ENCODE peak calls at places on chromosomes 5 and 9, in four cellular contexts. V is HepG2, W is gastrocnemius medialis, I is IMR-90. G is an unnamed sample.

GRCh38 chr5:137945825-137946224 is 56.6 kb downstream of the PKD2L2 start:
- DNase-seq in V (no peak), W (no peak), I (no peak), G (no peak)

GRCh38 chr5:2746642-2747041 is 4.8 kb downstream of the IRX2 start:
- DNase-seq in V (no peak), W (no peak), I (no peak), G (no peak)

GRCh38 chr5:53009816-53010215 is 20.7 kb downstream of the ITGA2 start:
- DNase-seq in V (no peak), W (no peak), I (no peak), G (no peak)

GRCh38 chr5:170606939-170607338 is 103.1 kb downstream of the KCNIP1 start:
- DNase-seq in V (no peak), W (no peak), I (no peak), G (no peak)

GRCh38 chr5:8807636-8808035 is 738.2 kb downstream of the SEMA5A start:
- DNase-seq in V (no peak), W (no peak), I (peak; percentile 52), G (no peak)

GRCh38 chr9:107387401-107387800 is 102.2 kb downstream of the KLF4 start:
- DNase-seq in V (no peak), W (peak; percentile 54), I (no peak), G (no peak)

GRCh38 chr5:176781638-176782570 is 28.5 kb upstream of the UNC5A start:
- DNase-seq in V (no peak), W (no peak), I (no peak), G (no peak)

GRCh38 chr5:104361932-104362331 is 799.3 kb upstream of the NUDT12 start:
- DNase-seq in V (no peak), W (no peak), I (no peak), G (no peak)

GRCh38 chr5:63049935-63050334 is 471.3 kb downstream of the LRRC70 start:
- DNase-seq in V (no peak), W (no peak), I (no peak), G (no peak)

GRCh38 chr9:127232833-127233549 is 31.6 kb upstream of the GARNL3 start:
- DNase-seq in V (no peak), W (no peak), I (no peak), G (no peak)

GRCh38 chr9:75235632-75236031 is 147.3 kb downstream of the OSTF1 start:
- DNase-seq in V (peak; percentile 12), W (no peak), I (no peak), G (no peak)

GRCh38 chr5:60852940-60853339 is 8.9 kb upstream of the ELOVL7 start:
- DNase-seq in V (no peak), W (no peak), I (no peak), G (no peak)

GRCh38 chr5:160496334-160496733 is 74.7 kb downstream of the PTTG1 start:
- DNase-seq in V (no peak), W (no peak), I (no peak), G (no peak)

GRCh38 chr5:14581891-14582796 is 552 bp downstream of the OTULINL start:
- DNase-seq in V (no peak), W (peak; percentile 11), I (no peak), G (no peak)

GRCh38 chr5:19247302-19247701 is 740.7 kb downstream of the CDH18 start:
- DNase-seq in V (no peak), W (no peak), I (no peak), G (no peak)

GRCh38 chr5:112533315-112533867 is 114.3 kb upstream of the EPB41L4A start:
- DNase-seq in V (peak; percentile 35), W (no peak), I (no peak), G (no peak)

GRCh38 chr5:168472329-168472728 is 13.9 kb upstream of the RARS1 start:
- DNase-seq in V (no peak), W (no peak), I (peak; percentile 96), G (no peak)

GRCh38 chr5:103041071-103041676 is 78.8 kb downstream of the GIN1 start:
- DNase-seq in V (peak; percentile 20), W (no peak), I (peak; percentile 65), G (no peak)

GRCh38 chr5:32711693-32712462 is 757 bp downstream of the NPR3 start:
- DNase-seq in V (no peak), W (no peak), I (peak; percentile 49), G (no peak)

GRCh38 chr5:146301666-146302065 is 37.0 kb upstream of the POU4F3 start:
- DNase-seq in V (no peak), W (no peak), I (peak; percentile 5), G (no peak)

GRCh38 chr9:34190996-34191892 is 12.4 kb downstream of the UBAP1 start:
- DNase-seq in V (peak; percentile 73), W (no peak), I (peak; percentile 34), G (no peak)

GRCh38 chr9:21994526-21994995 is at the start of gene CDKN2B-AS1:
- DNase-seq in V (no peak), W (no peak), I (peak; percentile 76), G (no peak)

GRCh38 chr5:90934091-90934719 is 375.6 kb downstream of the ADGRV1 start:
- DNase-seq in V (no peak), W (no peak), I (no peak), G (no peak)

GRCh38 chr5:173872887-173873286 is 15.3 kb upstream of the CPEB4 start:
- DNase-seq in V (peak; percentile 26), W (no peak), I (no peak), G (no peak)

GRCh38 chr9:88388203-88388885 is at the start of gene SPIN1:
- DNase-seq in V (peak; percentile 35), W (peak; percentile 2), I (peak; percentile 62), G (no peak)

GRCh38 chr5:15492545-15492944 is 7.4 kb upstream of the FBXL7 start:
- DNase-seq in V (no peak), W (no peak), I (no peak), G (no peak)

GRCh38 chr5:133892774-133893173 is 75.7 kb downstream of the C5orf15 start:
- DNase-seq in V (no peak), W (no peak), I (no peak), G (no peak)

GRCh38 chr9:71911908-71912325 is 478 bp downstream of the C9orf85 start:
- DNase-seq in V (no peak), W (no peak), I (peak; percentile 28), G (no peak)

GRCh38 chr9:98584059-98584458 is 124.7 kb downstream of the GABBR2 start:
- DNase-seq in V (no peak), W (no peak), I (no peak), G (no peak)

GRCh38 chr9:136949817-136950655 is 2.0 kb upstream of the LCN12 start:
- DNase-seq in V (peak; percentile 94), W (peak; percentile 92), I (peak; percentile 73), G (peak; percentile 59)

GRCh38 chr5:91162534-91163381 is 220.4 kb downstream of the ARRDC3 start:
- DNase-seq in V (peak; percentile 48), W (peak; percentile 42), I (peak; percentile 95), G (peak; percentile 38)

GRCh38 chr5:127757576-127757975 is 54.4 kb downstream of the CCDC192 start:
- DNase-seq in V (no peak), W (no peak), I (peak; percentile 65), G (no peak)

GRCh38 chr9:122263699-122264349 is 816 bp downstream of the RBM18 start:
- DNase-seq in V (no peak), W (no peak), I (peak; percentile 13), G (no peak)

GRCh38 chr9:113580041-113580953 is 116.8 kb downstream of the RGS3 start:
- DNase-seq in V (no peak), W (peak; percentile 40), I (peak; percentile 35), G (peak; percentile 43)

GRCh38 chr9:109286981-109287380 is 33.9 kb downstream of the EPB41L4B start:
- DNase-seq in V (no peak), W (no peak), I (peak; percentile 1), G (no peak)

GRCh38 chr9:69180670-69181069 is 6.6 kb downstream of the TJP2 start:
- DNase-seq in V (peak; percentile 93), W (no peak), I (peak; percentile 99), G (no peak)

GRCh38 chr5:6832994-6833393 is 119.8 kb downstream of the TENT4A start:
- DNase-seq in V (no peak), W (peak; percentile 31), I (no peak), G (no peak)

GRCh38 chr5:146647656-146648199 is 131.7 kb upstream of the GPR151 start:
- DNase-seq in V (no peak), W (no peak), I (no peak), G (no peak)

GRCh38 chr5:150428106-150428876 is 15.6 kb upstream of the CD74 start:
- DNase-seq in V (peak; percentile 83), W (no peak), I (no peak), G (no peak)
- TF ChIP-seq POLR2A in V (peak; percentile 81), W (no peak), I (no peak), G (no peak)

GRCh38 chr5:139746691-139747582 is 48.7 kb upstream of the PSD2 start:
- DNase-seq in V (no peak), W (no peak), I (peak; percentile 46), G (no peak)
- H3K4me3 ChIP-seq in V (peak overlapping the region; percentile 55), W (peak overlapping the region; percentile 59), I (no peak overlapping the region), G (peak overlapping the region; percentile 44)

DNA sequence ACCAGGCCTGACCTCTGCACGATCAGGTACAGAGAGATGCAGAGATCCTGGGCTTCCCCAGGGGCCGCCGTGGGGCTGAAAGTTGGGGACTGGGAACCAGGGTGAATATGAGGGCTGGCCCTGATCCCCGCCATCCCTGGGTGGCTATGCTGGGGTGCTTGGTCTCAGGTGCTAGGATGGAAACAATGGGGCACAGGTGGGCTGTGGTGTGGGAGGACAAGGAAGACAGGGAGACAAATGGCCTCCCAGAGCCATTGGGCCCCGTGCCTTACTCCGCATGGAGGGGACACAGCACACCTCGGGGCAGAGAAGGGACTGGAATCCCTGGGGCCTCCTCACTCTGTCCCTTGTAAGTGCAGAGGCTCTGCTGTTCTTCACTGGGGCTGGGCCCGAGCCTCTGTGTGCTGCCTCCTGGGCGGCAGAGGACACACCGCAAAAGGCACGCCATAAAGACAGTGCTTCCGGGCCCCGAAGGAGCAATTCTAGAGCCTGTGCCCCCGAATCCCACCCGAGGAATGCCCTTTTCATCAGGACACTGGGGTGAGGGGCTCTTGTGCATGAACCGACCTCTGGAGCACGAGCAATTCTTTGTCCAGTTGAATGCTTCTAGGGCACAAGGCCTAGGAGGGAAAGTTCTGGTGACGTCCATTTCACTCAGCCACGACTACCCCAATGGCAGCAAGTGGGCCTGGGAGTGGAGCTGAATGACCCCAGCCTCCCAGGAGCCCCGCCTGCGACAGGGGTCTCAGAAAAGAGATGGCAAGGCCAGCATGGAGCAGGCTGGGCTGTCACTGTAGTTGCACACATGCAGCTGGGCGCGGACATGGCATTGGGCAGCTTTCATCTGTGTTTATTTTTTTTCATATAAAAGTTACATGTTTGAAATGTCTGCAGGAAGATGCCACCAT is 30.9 kb downstream of the PRRT1B start:
- DNase-seq in V (no peak), W (no peak), I (no peak), G (no peak)
- H3K36me3 ChIP-seq in V (peaks cover 6% of the 10 kb centered on the region), W (peaks cover 84% of the 10 kb centered on the region), I (peaks cover 37% of the 10 kb centered on the region), G (peaks cover 31% of the 10 kb centered on the region)

DNA sequence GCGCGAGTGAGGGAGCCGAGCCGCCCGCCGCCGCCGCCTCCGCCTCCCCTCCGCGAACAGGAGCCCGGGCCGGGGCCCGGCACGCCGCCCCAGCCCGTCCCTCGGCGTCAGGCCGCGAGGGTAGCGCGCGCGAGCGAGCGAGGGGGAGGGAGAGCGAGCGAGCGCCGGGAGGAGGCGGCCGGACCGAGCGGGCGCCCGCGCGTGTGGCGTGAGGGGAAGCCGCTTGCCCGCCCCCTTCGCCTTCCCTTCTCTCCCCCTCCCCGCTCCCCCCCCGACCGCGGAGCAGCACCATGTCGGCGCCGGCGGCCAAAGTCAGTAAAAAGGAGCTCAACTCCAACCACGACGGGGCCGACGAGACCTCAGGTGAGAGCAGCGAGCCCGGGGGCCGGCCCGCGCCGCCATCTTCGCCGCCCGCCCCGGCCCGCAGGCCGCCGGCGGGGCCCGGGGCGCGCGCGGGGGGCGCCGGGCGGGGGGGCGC is 310 bp downstream of the SET start:
- DNase-seq in V (no peak), W (no peak), I (no peak), G (no peak)
- TF ChIP-seq POLR2A in V (no peak), W (no peak), I (peak; percentile 54), G (no peak)

G was measured in esophagus squamous epithelium.